ENCODE peak calls at places on chromosome 1, in five cellular contexts. One of them, this sample, is unnamed.

GRCh38 chr1:15508700-15509487 is 15.1 kb downstream of the CASP9 start:
- DNase-seq in T-helper 17 cell: no peak
- DNase-seq in anterior cingulate cortex: no peak
- DNase-seq in uterus: no peak
- DNase-seq in NCI-H1436: no peak
- DNase-seq in this sample: no peak

GRCh38 chr1:238370600-238370999 is 479.9 kb upstream of the ZP4 start:
- DNase-seq in NCI-H1436: no peak
- DNase-seq in uterus: no peak
- DNase-seq in anterior cingulate cortex: no peak
- DNase-seq in T-helper 17 cell: no peak
- DNase-seq in this sample: no peak

GRCh38 chr1:117537291-117537920 is 68.4 kb upstream of the TENT5C start:
- DNase-seq in T-helper 17 cell: no peak
- DNase-seq in NCI-H1436: peak; percentile 15
- DNase-seq in uterus: no peak
- DNase-seq in anterior cingulate cortex: no peak
- DNase-seq in this sample: no peak

GRCh38 chr1:99005537-99005942 is 879 bp upstream of the PLPPR5 start:
- DNase-seq in uterus: no peak
- DNase-seq in anterior cingulate cortex: no peak
- DNase-seq in T-helper 17 cell: no peak
- DNase-seq in NCI-H1436: no peak
- DNase-seq in this sample: no peak

GRCh38 chr1:151840421-151840820 is 801 bp upstream of the C2CD4D start:
- DNase-seq in NCI-H1436: no peak
- DNase-seq in T-helper 17 cell: no peak
- DNase-seq in uterus: no peak
- DNase-seq in anterior cingulate cortex: no peak
- DNase-seq in this sample: no peak

GRCh38 chr1:204573563-204573925 is 57.3 kb downstream of the MDM4 start:
- DNase-seq in uterus: no peak
- DNase-seq in T-helper 17 cell: no peak
- DNase-seq in anterior cingulate cortex: no peak
- DNase-seq in NCI-H1436: no peak
- DNase-seq in this sample: no peak

GRCh38 chr1:234206651-234207284 is 166.5 kb upstream of the COA6 start:
- DNase-seq in T-helper 17 cell: no peak
- DNase-seq in uterus: peak; percentile 19
- DNase-seq in anterior cingulate cortex: no peak
- DNase-seq in NCI-H1436: no peak
- DNase-seq in this sample: no peak

GRCh38 chr1:216034506-216034905 is 388.7 kb downstream of the USH2A start:
- DNase-seq in NCI-H1436: peak; percentile 38
- DNase-seq in T-helper 17 cell: no peak
- DNase-seq in anterior cingulate cortex: no peak
- DNase-seq in uterus: no peak
- DNase-seq in this sample: no peak

GRCh38 chr1:182431278-182431677 is 18.7 kb upstream of the RGSL1 start:
- DNase-seq in NCI-H1436: no peak
- DNase-seq in T-helper 17 cell: no peak
- DNase-seq in uterus: no peak
- DNase-seq in anterior cingulate cortex: no peak
- DNase-seq in this sample: no peak

GRCh38 chr1:199205740-199206139 is 566.9 kb downstream of the PTPRC start:
- DNase-seq in uterus: no peak
- DNase-seq in anterior cingulate cortex: no peak
- DNase-seq in T-helper 17 cell: no peak
- DNase-seq in NCI-H1436: no peak
- DNase-seq in this sample: no peak

GRCh38 chr1:32991386-32991785 is 26.8 kb upstream of the RNF19B start:
- DNase-seq in NCI-H1436: no peak
- DNase-seq in T-helper 17 cell: no peak
- DNase-seq in anterior cingulate cortex: no peak
- DNase-seq in uterus: no peak
- DNase-seq in this sample: no peak

GRCh38 chr1:23417570-23417969 is 7.0 kb downstream of the TCEA3 start:
- DNase-seq in uterus: no peak
- DNase-seq in T-helper 17 cell: no peak
- DNase-seq in anterior cingulate cortex: no peak
- DNase-seq in NCI-H1436: no peak
- DNase-seq in this sample: peak; percentile 90

GRCh38 chr1:219676012-219676770 is 63.3 kb upstream of the ZC3H11B start:
- DNase-seq in anterior cingulate cortex: no peak
- DNase-seq in uterus: no peak
- DNase-seq in T-helper 17 cell: no peak
- DNase-seq in NCI-H1436: no peak
- DNase-seq in this sample: no peak

GRCh38 chr1:10738125-10738746 is 58.2 kb downstream of the CASZ1 start:
- DNase-seq in uterus: no peak
- DNase-seq in NCI-H1436: no peak
- DNase-seq in anterior cingulate cortex: no peak
- DNase-seq in T-helper 17 cell: no peak
- DNase-seq in this sample: no peak

GRCh38 chr1:108142773-108143394 is 57.3 kb downstream of the SLC25A24 start:
- DNase-seq in anterior cingulate cortex: no peak
- DNase-seq in T-helper 17 cell: no peak
- DNase-seq in uterus: no peak
- DNase-seq in NCI-H1436: no peak
- DNase-seq in this sample: no peak

GRCh38 chr1:219876798-219877209 is 51.6 kb downstream of the SLC30A10 start:
- DNase-seq in uterus: no peak
- DNase-seq in T-helper 17 cell: no peak
- DNase-seq in NCI-H1436: no peak
- DNase-seq in anterior cingulate cortex: no peak
- DNase-seq in this sample: no peak

GRCh38 chr1:8094481-8095241 is 68.6 kb upstream of the ERRFI1 start:
- DNase-seq in anterior cingulate cortex: no peak
- DNase-seq in NCI-H1436: no peak
- DNase-seq in uterus: no peak
- DNase-seq in T-helper 17 cell: no peak
- DNase-seq in this sample: no peak

GRCh38 chr1:171457412-171457811 is 27.9 kb upstream of the PRRC2C start:
- DNase-seq in T-helper 17 cell: no peak
- DNase-seq in NCI-H1436: no peak
- DNase-seq in uterus: no peak
- DNase-seq in anterior cingulate cortex: no peak
- DNase-seq in this sample: peak; percentile 82

GRCh38 chr1:107900083-107900945 is 64.7 kb downstream of the VAV3 start:
- DNase-seq in T-helper 17 cell: no peak
- DNase-seq in uterus: no peak
- DNase-seq in anterior cingulate cortex: no peak
- DNase-seq in NCI-H1436: no peak
- DNase-seq in this sample: no peak

GRCh38 chr1:234899041-234899787 is 229.4 kb downstream of the TOMM20 start:
- DNase-seq in anterior cingulate cortex: no peak
- DNase-seq in T-helper 17 cell: no peak
- DNase-seq in uterus: no peak
- DNase-seq in NCI-H1436: peak; percentile 55
- DNase-seq in this sample: peak; percentile 64

GRCh38 chr1:111032295-111032897 is 68.7 kb upstream of the LRIF1 start:
- DNase-seq in anterior cingulate cortex: no peak
- DNase-seq in T-helper 17 cell: peak; percentile 22
- DNase-seq in uterus: no peak
- DNase-seq in NCI-H1436: no peak
- DNase-seq in this sample: no peak

GRCh38 chr1:11500881-11501280 is 21.9 kb downstream of the DISP3 start:
- DNase-seq in T-helper 17 cell: no peak
- DNase-seq in anterior cingulate cortex: no peak
- DNase-seq in uterus: no peak
- DNase-seq in NCI-H1436: no peak
- DNase-seq in this sample: no peak

GRCh38 chr1:53126495-53126894 is 15.9 kb downstream of the SLC1A7 start:
- DNase-seq in NCI-H1436: no peak
- DNase-seq in uterus: no peak
- DNase-seq in T-helper 17 cell: no peak
- DNase-seq in anterior cingulate cortex: no peak
- DNase-seq in this sample: no peak

GRCh38 chr1:233730809-233731208 is 116.9 kb downstream of the KCNK1 start:
- DNase-seq in uterus: no peak
- DNase-seq in T-helper 17 cell: no peak
- DNase-seq in anterior cingulate cortex: no peak
- DNase-seq in NCI-H1436: no peak
- DNase-seq in this sample: no peak

GRCh38 chr1:236917448-236917847 is 86.8 kb downstream of the MT1HL1 start:
- DNase-seq in NCI-H1436: no peak
- DNase-seq in anterior cingulate cortex: no peak
- DNase-seq in uterus: no peak
- DNase-seq in T-helper 17 cell: no peak
- DNase-seq in this sample: no peak

GRCh38 chr1:19612516-19612915 is 31.6 kb upstream of the NBL1 start:
- DNase-seq in uterus: no peak
- DNase-seq in NCI-H1436: no peak
- DNase-seq in anterior cingulate cortex: no peak
- DNase-seq in T-helper 17 cell: no peak
- DNase-seq in this sample: no peak

GRCh38 chr1:225596152-225596551 is 56.8 kb downstream of the ENAH start:
- DNase-seq in anterior cingulate cortex: no peak
- DNase-seq in T-helper 17 cell: no peak
- DNase-seq in NCI-H1436: no peak
- DNase-seq in uterus: no peak
- DNase-seq in this sample: no peak

GRCh38 chr1:3668585-3669300 is 16.4 kb downstream of the TP73 start:
- DNase-seq in T-helper 17 cell: no peak
- DNase-seq in uterus: no peak
- DNase-seq in anterior cingulate cortex: peak; percentile 23
- DNase-seq in NCI-H1436: peak; percentile 60
- DNase-seq in this sample: peak; percentile 90

GRCh38 chr1:226575436-226576390 is 27.1 kb downstream of the STUM start:
- DNase-seq in anterior cingulate cortex: no peak
- DNase-seq in uterus: no peak
- DNase-seq in T-helper 17 cell: no peak
- DNase-seq in NCI-H1436: peak; percentile 71
- DNase-seq in this sample: no peak

GRCh38 chr1:53134961-53135734 is 7.3 kb downstream of the SLC1A7 start:
- DNase-seq in NCI-H1436: no peak
- DNase-seq in T-helper 17 cell: no peak
- DNase-seq in anterior cingulate cortex: no peak
- DNase-seq in uterus: peak; percentile 60
- DNase-seq in this sample: peak; percentile 57

GRCh38 chr1:209335090-209335692 is 248.3 kb upstream of the CAMK1G start:
- DNase-seq in uterus: no peak
- DNase-seq in NCI-H1436: peak; percentile 29
- DNase-seq in T-helper 17 cell: no peak
- DNase-seq in anterior cingulate cortex: peak; percentile 3
- DNase-seq in this sample: peak; percentile 26

GRCh38 chr1:215146252-215146975 is 63.9 kb downstream of the KCNK2 start:
- DNase-seq in uterus: no peak
- DNase-seq in anterior cingulate cortex: no peak
- DNase-seq in T-helper 17 cell: no peak
- DNase-seq in NCI-H1436: no peak
- DNase-seq in this sample: no peak

GRCh38 chr1:226002667-226003501 is 3.7 kb upstream of the SDE2 start:
- DNase-seq in T-helper 17 cell: no peak
- DNase-seq in NCI-H1436: peak; percentile 93
- DNase-seq in anterior cingulate cortex: no peak
- DNase-seq in uterus: no peak
- DNase-seq in this sample: peak; percentile 61

GRCh38 chr1:239804265-239804664 is 287.4 kb upstream of the FMN2 start:
- DNase-seq in NCI-H1436: no peak
- DNase-seq in anterior cingulate cortex: no peak
- DNase-seq in uterus: no peak
- DNase-seq in T-helper 17 cell: no peak
- DNase-seq in this sample: no peak

GRCh38 chr1:201084171-201084766 is 28.0 kb downstream of the CACNA1S start:
- DNase-seq in anterior cingulate cortex: no peak
- DNase-seq in T-helper 17 cell: no peak
- DNase-seq in uterus: no peak
- DNase-seq in NCI-H1436: peak; percentile 52
- DNase-seq in this sample: no peak

GRCh38 chr1:241658081-241658793 is 6.2 kb downstream of the WDR64 start:
- DNase-seq in uterus: no peak
- DNase-seq in anterior cingulate cortex: no peak
- DNase-seq in T-helper 17 cell: no peak
- DNase-seq in NCI-H1436: no peak
- DNase-seq in this sample: no peak